ENCODE peak calls at places on chromosomes 4 and X, in ten cellular contexts. M, U, H, E, L, W, N, J, T and Z are unnamed samples.

GRCh38 chr4:139030614-139031235 is 15.1 kb downstream of the NOCT start:
- DNase-seq in M (peak; percentile 79), U (peak; percentile 83), H (peak; percentile 40), E (peak; percentile 92), L (peak; percentile 78), W (peak; percentile 66), N (peak; percentile 61), J (peak; percentile 62), T (no peak), Z (peak; percentile 34)

GRCh38 chr4:72842323-72842722 is 227.2 kb downstream of the COX18 start:
- DNase-seq in M (no peak), U (no peak), H (no peak), E (no peak), L (no peak), W (no peak), N (no peak), J (no peak), T (no peak), Z (no peak)

GRCh38 chrX:87528487-87528886 is 10.9 kb downstream of the KLHL4 start:
- DNase-seq in M (no peak), U (no peak), H (no peak), E (peak; percentile 1), L (no peak), W (no peak), N (no peak), J (no peak), T (no peak), Z (no peak)

GRCh38 chr4:173505924-173506779 is 23.9 kb downstream of the HAND2 start:
- DNase-seq in M (peak; percentile 59), U (peak; percentile 45), H (peak; percentile 63), E (peak; percentile 90), L (peak; percentile 64), W (no peak), N (peak; percentile 56), J (no peak), T (peak; percentile 82), Z (no peak)

GRCh38 chr4:37662861-37663390 is 23.2 kb downstream of the RELL1 start:
- DNase-seq in M (no peak), U (peak; percentile 13), H (peak; percentile 37), E (peak; percentile 12), L (no peak), W (no peak), N (no peak), J (no peak), T (no peak), Z (no peak)

GRCh38 chr4:110683600-110683999 is 60.7 kb upstream of the PITX2 start:
- DNase-seq in M (no peak), U (no peak), H (no peak), E (no peak), L (no peak), W (no peak), N (no peak), J (no peak), T (no peak), Z (no peak)

GRCh38 chr4:83112678-83113428 is 1.7 kb downstream of the PLAC8 start:
- DNase-seq in M (no peak), U (peak; percentile 12), H (no peak), E (peak; percentile 33), L (no peak), W (no peak), N (no peak), J (no peak), T (no peak), Z (no peak)

GRCh38 chr4:186243331-186243730 is 16.0 kb downstream of the KLKB1 start:
- DNase-seq in M (no peak), U (no peak), H (no peak), E (peak; percentile 46), L (no peak), W (no peak), N (no peak), J (no peak), T (no peak), Z (no peak)

GRCh38 chr4:137968956-137969709 is 273.0 kb downstream of the SLC7A11 start:
- DNase-seq in M (no peak), U (peak; percentile 59), H (no peak), E (no peak), L (no peak), W (no peak), N (no peak), J (no peak), T (no peak), Z (no peak)

GRCh38 chr4:128286474-128287158 is 997 bp downstream of the PGRMC2 start:
- DNase-seq in M (no peak), U (peak; percentile 61), H (no peak), E (peak; percentile 46), L (no peak), W (no peak), N (peak; percentile 22), J (peak; percentile 58), T (no peak), Z (no peak)

GRCh38 chr4:102627831-102628523 is 126.8 kb downstream of the NFKB1 start:
- DNase-seq in M (no peak), U (peak; percentile 79), H (no peak), E (no peak), L (no peak), W (no peak), N (peak; percentile 22), J (no peak), T (no peak), Z (no peak)

GRCh38 chr4:16794816-16795445 is 103.5 kb downstream of the LDB2 start:
- DNase-seq in M (peak; percentile 69), U (peak; percentile 60), H (peak; percentile 22), E (peak; percentile 93), L (peak; percentile 37), W (no peak), N (peak; percentile 34), J (no peak), T (no peak), Z (no peak)

GRCh38 chr4:106340774-106341173 is 24.4 kb downstream of the AIMP1 start:
- DNase-seq in M (no peak), U (no peak), H (no peak), E (no peak), L (no peak), W (no peak), N (no peak), J (no peak), T (no peak), Z (no peak)

GRCh38 chrX:133992877-133993276 is 7.5 kb upstream of the GPC3 start:
- DNase-seq in M (no peak), U (no peak), H (no peak), E (no peak), L (no peak), W (no peak), N (no peak), J (no peak), T (no peak), Z (no peak)

DNA sequence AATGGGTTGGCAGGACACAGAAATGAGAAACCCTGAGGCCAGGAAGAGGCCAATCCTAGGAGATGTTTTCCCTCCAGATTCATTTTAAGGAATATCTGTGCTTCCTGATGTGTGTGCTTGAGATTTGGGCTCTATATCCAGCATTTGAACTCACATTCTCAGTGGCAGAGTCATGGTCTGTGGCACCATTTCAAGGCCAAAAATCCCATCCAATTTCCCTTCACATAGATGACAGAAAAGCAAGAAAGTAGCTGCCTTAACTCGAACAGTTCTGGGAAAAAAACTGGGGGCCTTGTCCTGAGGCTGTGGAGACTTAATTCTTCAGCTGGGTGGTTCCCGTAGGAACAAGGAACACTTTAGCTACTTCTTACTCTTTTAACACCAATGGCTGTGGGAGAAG is 27.4 kb downstream of the TAF7L start:
- DNase-seq in M (no peak), U (no peak), H (no peak), E (no peak), L (no peak), W (no peak), N (no peak), J (no peak), T (no peak), Z (no peak)
- H3K4me3 ChIP-seq in M (no peak overlapping the region), U (no peak overlapping the region), H (no peak overlapping the region), E (no peak overlapping the region), L (no peak overlapping the region), W (no peak overlapping the region), N (no peak overlapping the region), J (no peak overlapping the region), T (no peak overlapping the region), Z (no peak overlapping the region)

GRCh38 chr4:189304179-189304578 is 636.5 kb upstream of the FRG1 start:
- DNase-seq in M (no peak), U (peak; percentile 59), H (no peak), E (no peak), L (no peak), W (no peak), N (no peak), J (no peak), T (no peak), Z (no peak)
- H3K4me3 ChIP-seq in M (no peak overlapping the region), U (no peak overlapping the region), H (no peak overlapping the region), E (no peak overlapping the region), L (no peak overlapping the region), W (no peak overlapping the region), N (no peak overlapping the region), J (no peak overlapping the region), T (no peak overlapping the region), Z (no peak overlapping the region)

GRCh38 chr4:158169931-158170690 is 2.7 kb downstream of the GASK1B start:
- DNase-seq in M (no peak), U (peak; percentile 21), H (no peak), E (no peak), L (no peak), W (no peak), N (no peak), J (no peak), T (no peak), Z (peak; percentile 29)

GRCh38 chr4:158172196-158172557 is 648 bp downstream of the GASK1B start:
- DNase-seq in M (no peak), U (peak; percentile 63), H (no peak), E (no peak), L (no peak), W (no peak), N (no peak), J (no peak), T (no peak), Z (no peak)

GRCh38 chr4:158172558-158173258 is at the start of gene GASK1B:
- DNase-seq in M (no peak), U (peak; percentile 64), H (no peak), E (peak; percentile 86), L (peak; percentile 52), W (no peak), N (peak; percentile 49), J (no peak), T (no peak), Z (no peak)

GRCh38 chr4:158170691-158171455 is 2.0 kb downstream of the GASK1B start:
- DNase-seq in M (no peak), U (peak; percentile 23), H (peak; percentile 85), E (peak; percentile 73), L (peak; percentile 88), W (peak; percentile 80), N (no peak), J (no peak), T (peak; percentile 62), Z (no peak)

GRCh38 chr4:158171456-158171790 is 1.4 kb downstream of the GASK1B start:
- DNase-seq in M (no peak), U (no peak), H (no peak), E (no peak), L (no peak), W (no peak), N (no peak), J (no peak), T (no peak), Z (peak; percentile 45)
- H3K4me3 ChIP-seq in M (peak overlapping the region; percentile 50), U (peak overlapping the region; percentile 30), H (peak overlapping the region; percentile 82), E (no peak overlapping the region), L (peak overlapping the region; percentile 61), W (peak overlapping the region; percentile 65), N (no peak overlapping the region), J (no peak overlapping the region), T (no peak overlapping the region), Z (peak overlapping the region; percentile 51)

DNA sequence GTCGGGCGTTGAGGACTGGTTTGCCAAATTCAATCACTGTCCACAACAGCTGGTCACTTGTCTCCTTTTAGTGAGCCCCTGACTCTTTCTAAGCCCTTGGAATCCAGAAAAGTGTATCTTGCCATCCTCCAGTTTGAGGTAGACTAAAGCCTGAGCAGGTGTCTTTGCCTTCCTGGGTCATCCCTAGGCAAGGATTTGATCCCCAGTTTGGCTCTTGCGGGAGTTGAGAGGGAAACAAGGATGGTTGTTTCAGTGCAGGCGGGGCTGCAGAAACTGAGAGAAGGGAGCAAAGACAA is 2.2 kb upstream of the FGF5 start:
- DNase-seq in M (no peak), U (no peak), H (no peak), E (no peak), L (no peak), W (no peak), N (no peak), J (no peak), T (no peak), Z (no peak)
- H3K4me3 ChIP-seq in M (no peak overlapping the region), U (no peak overlapping the region), H (no peak overlapping the region), E (peak overlapping the region; percentile 57), L (no peak overlapping the region), W (no peak overlapping the region), N (no peak overlapping the region), J (no peak overlapping the region), T (no peak overlapping the region), Z (no peak overlapping the region)